ENCODE peak calls at places on chromosomes 16 and 17, in ten cellular contexts. One of them, this sample, is unnamed.
A peak's percentile ranks its signal among the peaks of the same experiment; 100 is the strongest.

GRCh38 chr17:40699880-40700279 is 3.7 kb downstream of the KRT24 start:
- DNase-seq in transverse colon: no peak
- DNase-seq in IMR-90: no peak
- DNase-seq in body of pancreas: no peak
- DNase-seq in endothelial cell of umbilical vein: no peak
- DNase-seq in suprapubic skin: no peak
- DNase-seq in tibial nerve: no peak
- DNase-seq in A549: no peak
- DNase-seq in GM12878: no peak
- DNase-seq in heart left ventricle: no peak
- DNase-seq in this sample: no peak

GRCh38 chr16:89696598-89697128 is 4.8 kb downstream of the SPATA2L start:
- DNase-seq in transverse colon: peak; percentile 59
- DNase-seq in IMR-90: no peak
- DNase-seq in body of pancreas: no peak
- DNase-seq in endothelial cell of umbilical vein: no peak
- DNase-seq in suprapubic skin: no peak
- DNase-seq in tibial nerve: no peak
- DNase-seq in A549: no peak
- DNase-seq in GM12878: no peak
- DNase-seq in heart left ventricle: no peak
- DNase-seq in this sample: no peak

GRCh38 chr17:32590974-32591373 is 104.2 kb downstream of the CDK5R1 start:
- DNase-seq in transverse colon: no peak
- DNase-seq in IMR-90: no peak
- DNase-seq in body of pancreas: no peak
- DNase-seq in endothelial cell of umbilical vein: no peak
- DNase-seq in suprapubic skin: no peak
- DNase-seq in tibial nerve: no peak
- DNase-seq in A549: no peak
- DNase-seq in GM12878: no peak
- DNase-seq in heart left ventricle: no peak
- DNase-seq in this sample: no peak

GRCh38 chr17:1227917-1228751 is 42.1 kb upstream of the BHLHA9 start:
- DNase-seq in transverse colon: peak; percentile 50
- DNase-seq in IMR-90: no peak
- DNase-seq in body of pancreas: no peak
- DNase-seq in endothelial cell of umbilical vein: no peak
- DNase-seq in suprapubic skin: no peak
- DNase-seq in tibial nerve: no peak
- DNase-seq in A549: no peak
- DNase-seq in GM12878: peak; percentile 32
- DNase-seq in heart left ventricle: peak; percentile 71
- DNase-seq in this sample: no peak

GRCh38 chr17:65177901-65178300 is 40.7 kb downstream of the RGS9 start:
- DNase-seq in transverse colon: no peak
- DNase-seq in IMR-90: peak; percentile 83
- DNase-seq in body of pancreas: no peak
- DNase-seq in endothelial cell of umbilical vein: peak; percentile 59
- DNase-seq in suprapubic skin: no peak
- DNase-seq in tibial nerve: no peak
- DNase-seq in A549: no peak
- DNase-seq in GM12878: no peak
- DNase-seq in heart left ventricle: no peak
- DNase-seq in this sample: no peak

GRCh38 chr17:14768923-14769322 is 468.0 kb downstream of the HS3ST3B1 start:
- DNase-seq in transverse colon: no peak
- DNase-seq in IMR-90: no peak
- DNase-seq in body of pancreas: no peak
- DNase-seq in endothelial cell of umbilical vein: no peak
- DNase-seq in suprapubic skin: no peak
- DNase-seq in tibial nerve: no peak
- DNase-seq in A549: peak; percentile 19
- DNase-seq in GM12878: no peak
- DNase-seq in heart left ventricle: no peak
- DNase-seq in this sample: no peak

GRCh38 chr17:64156670-64157069 is 26.7 kb upstream of the ERN1 start:
- DNase-seq in transverse colon: no peak
- DNase-seq in IMR-90: no peak
- DNase-seq in body of pancreas: peak; percentile 15
- DNase-seq in endothelial cell of umbilical vein: no peak
- DNase-seq in suprapubic skin: no peak
- DNase-seq in tibial nerve: no peak
- DNase-seq in A549: no peak
- DNase-seq in GM12878: no peak
- DNase-seq in heart left ventricle: no peak
- DNase-seq in this sample: peak; percentile 71

GRCh38 chr17:83062818-83063671 is 16.4 kb upstream of the METRNL start:
- DNase-seq in transverse colon: peak; percentile 7
- DNase-seq in IMR-90: no peak
- DNase-seq in body of pancreas: peak; percentile 4
- DNase-seq in endothelial cell of umbilical vein: no peak
- DNase-seq in suprapubic skin: peak; percentile 48
- DNase-seq in tibial nerve: peak; percentile 9
- DNase-seq in A549: no peak
- DNase-seq in GM12878: no peak
- DNase-seq in heart left ventricle: peak; percentile 46
- DNase-seq in this sample: peak; percentile 5

DNA sequence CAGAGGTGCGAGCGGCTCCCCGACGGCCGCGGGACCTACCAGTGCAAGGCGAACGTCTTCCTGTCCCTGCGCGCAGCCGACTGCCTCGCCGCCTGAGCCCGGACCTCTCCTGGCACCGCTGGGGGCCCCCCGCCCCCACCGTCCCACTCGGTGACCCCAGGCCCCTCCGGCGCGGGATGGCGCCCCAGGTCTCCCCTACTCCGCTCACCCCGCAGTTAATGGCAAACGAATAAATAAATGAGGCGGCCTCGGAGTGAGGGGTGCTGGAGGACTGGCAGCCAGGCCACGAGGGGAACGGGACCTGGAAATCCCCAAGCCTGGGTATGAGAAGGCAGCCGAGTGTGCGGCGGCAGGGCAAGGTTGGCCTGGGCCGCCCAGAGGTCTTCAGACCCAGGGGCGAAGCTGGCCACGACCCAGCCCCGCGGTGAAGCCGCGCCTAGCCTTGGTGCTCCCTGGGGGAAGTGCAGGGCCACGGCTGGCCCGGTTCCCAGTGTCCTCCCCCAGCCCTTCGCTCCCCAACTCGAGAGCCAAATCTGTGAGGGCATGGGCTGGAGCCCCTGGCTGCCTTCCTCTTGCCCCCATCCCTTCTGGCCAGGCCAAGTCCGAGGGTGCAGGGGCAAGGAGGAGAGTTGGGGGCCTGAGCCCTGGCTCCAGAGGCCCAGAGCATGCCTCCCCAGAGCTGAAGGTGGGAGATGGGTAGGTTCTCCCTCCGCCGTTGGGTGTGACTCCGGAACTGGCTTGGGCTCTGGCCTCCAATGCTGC is 796 bp downstream of the NPB start:
- DNase-seq in transverse colon: no peak
- DNase-seq in IMR-90: no peak
- DNase-seq in body of pancreas: no peak
- DNase-seq in endothelial cell of umbilical vein: no peak
- DNase-seq in suprapubic skin: no peak
- DNase-seq in tibial nerve: no peak
- DNase-seq in A549: no peak
- DNase-seq in GM12878: no peak
- DNase-seq in heart left ventricle: peak; percentile 40
- DNase-seq in this sample: no peak
- H3K4me3 ChIP-seq in transverse colon: peak overlapping the region; percentile 16
- H3K4me3 ChIP-seq in IMR-90: no peak overlapping the region
- H3K4me3 ChIP-seq in body of pancreas: no peak overlapping the region
- H3K4me3 ChIP-seq in endothelial cell of umbilical vein: no peak overlapping the region
- H3K4me3 ChIP-seq in suprapubic skin: peak overlapping the region; percentile 54
- H3K4me3 ChIP-seq in tibial nerve: no peak overlapping the region
- H3K4me3 ChIP-seq in A549: no peak overlapping the region
- H3K4me3 ChIP-seq in GM12878: no peak overlapping the region
- H3K4me3 ChIP-seq in heart left ventricle: peak overlapping the region; percentile 42
- H3K4me3 ChIP-seq in this sample: no peak overlapping the region

DNA sequence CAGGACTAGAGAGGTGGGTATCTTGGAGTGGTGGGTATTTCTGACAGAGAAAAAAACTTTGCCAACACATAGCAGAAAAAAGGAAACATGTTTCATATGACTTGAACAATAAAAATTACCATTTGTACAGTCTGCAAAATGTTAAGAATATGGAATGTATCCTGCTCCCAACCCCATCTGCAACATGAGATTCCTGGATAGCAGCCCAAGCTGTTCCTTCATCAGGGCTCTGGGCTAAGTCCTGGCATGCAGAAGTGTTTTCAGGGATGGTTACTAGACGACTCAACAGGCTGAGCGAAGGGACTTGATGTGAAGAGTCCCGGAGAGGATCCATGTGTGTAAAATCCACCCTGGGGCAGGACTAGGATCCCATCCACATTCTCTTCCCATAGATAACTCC is 121.0 kb upstream of the IRX3 start:
- DNase-seq in transverse colon: no peak
- DNase-seq in IMR-90: peak; percentile 1
- DNase-seq in body of pancreas: no peak
- DNase-seq in endothelial cell of umbilical vein: no peak
- DNase-seq in suprapubic skin: no peak
- DNase-seq in tibial nerve: no peak
- DNase-seq in A549: no peak
- DNase-seq in GM12878: no peak
- DNase-seq in heart left ventricle: no peak
- DNase-seq in this sample: no peak
- TF ChIP-seq POLR2A in transverse colon: no peak
- TF ChIP-seq POLR2A in IMR-90: no peak
- TF ChIP-seq POLR2A in body of pancreas: no peak
- TF ChIP-seq POLR2A in endothelial cell of umbilical vein: no peak
- TF ChIP-seq POLR2A in suprapubic skin: no peak
- TF ChIP-seq POLR2A in tibial nerve: no peak
- TF ChIP-seq POLR2A in A549: no peak
- TF ChIP-seq POLR2A in GM12878: no peak
- TF ChIP-seq POLR2A in heart left ventricle: no peak
- TF ChIP-seq POLR2A in this sample: no peak

GRCh38 chr17:66485272-66485947 is 183.0 kb downstream of the PRKCA start:
- DNase-seq in transverse colon: no peak
- DNase-seq in IMR-90: no peak
- DNase-seq in body of pancreas: no peak
- DNase-seq in endothelial cell of umbilical vein: no peak
- DNase-seq in suprapubic skin: no peak
- DNase-seq in tibial nerve: no peak
- DNase-seq in A549: no peak
- DNase-seq in GM12878: no peak
- DNase-seq in heart left ventricle: no peak
- DNase-seq in this sample: no peak
- H3K4me3 ChIP-seq in transverse colon: no peak overlapping the region
- H3K4me3 ChIP-seq in IMR-90: no peak overlapping the region
- H3K4me3 ChIP-seq in body of pancreas: no peak overlapping the region
- H3K4me3 ChIP-seq in endothelial cell of umbilical vein: no peak overlapping the region
- H3K4me3 ChIP-seq in suprapubic skin: no peak overlapping the region
- H3K4me3 ChIP-seq in tibial nerve: no peak overlapping the region
- H3K4me3 ChIP-seq in A549: no peak overlapping the region
- H3K4me3 ChIP-seq in GM12878: no peak overlapping the region
- H3K4me3 ChIP-seq in heart left ventricle: no peak overlapping the region
- H3K4me3 ChIP-seq in this sample: no peak overlapping the region

GRCh38 chr16:30775381-30776099 is 11.5 kb downstream of the ZNF629 start:
- DNase-seq in transverse colon: peak; percentile 83
- DNase-seq in IMR-90: peak; percentile 76
- DNase-seq in body of pancreas: peak; percentile 78
- DNase-seq in endothelial cell of umbilical vein: peak; percentile 77
- DNase-seq in suprapubic skin: peak; percentile 93
- DNase-seq in tibial nerve: peak; percentile 56
- DNase-seq in A549: peak; percentile 88
- DNase-seq in GM12878: no peak
- DNase-seq in heart left ventricle: peak; percentile 87
- DNase-seq in this sample: peak; percentile 76
- TF ChIP-seq POLR2A in transverse colon: peak; percentile 74
- TF ChIP-seq POLR2A in IMR-90: no peak
- TF ChIP-seq POLR2A in body of pancreas: peak; percentile 63
- TF ChIP-seq POLR2A in endothelial cell of umbilical vein: peak; percentile 88
- TF ChIP-seq POLR2A in suprapubic skin: no peak
- TF ChIP-seq POLR2A in tibial nerve: peak; percentile 48
- TF ChIP-seq POLR2A in A549: peak; percentile 71
- TF ChIP-seq POLR2A in GM12878: peak; percentile 86
- TF ChIP-seq POLR2A in heart left ventricle: no peak
- TF ChIP-seq POLR2A in this sample: peak; percentile 49

DNA sequence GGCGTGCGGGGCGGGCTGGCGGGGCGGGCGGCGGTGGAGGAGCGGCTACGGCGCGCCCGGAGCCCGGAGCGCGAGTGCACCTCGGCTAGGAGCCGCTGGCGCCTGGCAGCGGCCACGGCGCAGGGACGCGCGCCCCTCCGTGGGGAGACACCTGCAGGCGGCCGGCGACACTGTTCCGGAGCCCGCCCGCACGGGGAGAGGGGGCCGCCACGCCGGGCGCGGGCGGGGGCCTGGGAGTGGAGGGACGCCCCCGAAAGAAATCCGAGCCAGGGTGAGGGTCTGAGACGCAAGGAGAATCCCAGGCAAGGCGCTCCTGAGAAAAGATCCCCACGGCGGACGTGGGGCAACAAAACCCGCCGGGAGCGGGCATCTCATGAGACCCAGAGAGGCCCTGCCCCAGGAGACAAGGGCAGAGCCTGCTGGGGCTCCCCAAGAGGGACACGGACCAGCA is at the start of gene GSG1L:
- DNase-seq in transverse colon: no peak
- DNase-seq in IMR-90: no peak
- DNase-seq in body of pancreas: no peak
- DNase-seq in endothelial cell of umbilical vein: no peak
- DNase-seq in suprapubic skin: no peak
- DNase-seq in tibial nerve: no peak
- DNase-seq in A549: no peak
- DNase-seq in GM12878: no peak
- DNase-seq in heart left ventricle: no peak
- DNase-seq in this sample: no peak
- H3K4me3 ChIP-seq in transverse colon: no peak within 1 kb of the TSS
- H3K4me3 ChIP-seq in IMR-90: no peak within 1 kb of the TSS
- H3K4me3 ChIP-seq in body of pancreas: no peak within 1 kb of the TSS
- H3K4me3 ChIP-seq in endothelial cell of umbilical vein: peak within 1 kb of the TSS; percentile 18
- H3K4me3 ChIP-seq in suprapubic skin: peak within 1 kb of the TSS; percentile 49
- H3K4me3 ChIP-seq in tibial nerve: no peak within 1 kb of the TSS
- H3K4me3 ChIP-seq in A549: peak within 1 kb of the TSS; percentile 47
- H3K4me3 ChIP-seq in GM12878: no peak within 1 kb of the TSS
- H3K4me3 ChIP-seq in heart left ventricle: peak within 1 kb of the TSS; percentile 27
- H3K4me3 ChIP-seq in this sample: peak within 1 kb of the TSS; percentile 17

DNA sequence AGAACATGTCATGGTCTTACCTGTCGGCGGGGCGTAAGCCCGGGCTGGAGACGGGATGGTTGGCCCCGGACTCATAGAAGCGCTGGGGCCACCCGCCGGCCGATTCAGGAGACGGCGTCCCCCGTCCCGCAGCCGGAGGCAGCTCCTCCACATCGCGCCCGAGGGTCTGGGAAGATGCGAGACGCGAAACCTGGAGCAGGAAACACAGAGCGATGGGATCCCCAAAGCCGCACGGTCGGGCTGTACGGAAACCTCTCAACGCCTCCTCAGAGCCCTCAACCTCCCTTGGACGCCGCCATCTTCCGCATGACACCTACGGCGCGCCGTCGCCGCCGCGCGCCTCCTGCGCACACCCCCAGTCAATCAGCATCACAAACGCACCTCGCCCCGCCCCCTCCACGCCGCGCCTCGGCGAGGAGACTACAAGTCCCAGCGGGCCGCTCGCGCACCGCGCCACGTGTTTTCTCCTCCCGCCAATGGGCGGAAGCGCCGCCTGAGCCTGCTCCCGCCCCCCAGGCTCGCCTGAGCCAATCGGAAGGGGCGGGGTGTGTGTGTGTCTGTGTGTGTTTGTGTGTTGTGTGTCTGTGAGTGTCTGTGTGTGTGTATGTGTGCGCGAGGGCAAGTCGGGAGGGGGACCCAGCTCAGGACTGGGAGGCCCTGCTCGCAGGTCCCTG is at the start of the genes ATPAF2 and GID4:
- DNase-seq in transverse colon: peak; percentile 100
- DNase-seq in IMR-90: peak; percentile 98
- DNase-seq in body of pancreas: peak; percentile 99
- DNase-seq in endothelial cell of umbilical vein: peak; percentile 99
- DNase-seq in suprapubic skin: peak; percentile 99
- DNase-seq in tibial nerve: peak; percentile 99
- DNase-seq in A549: peak; percentile 100
- DNase-seq in GM12878: peak; percentile 95
- DNase-seq in heart left ventricle: peak; percentile 100
- DNase-seq in this sample: peak; percentile 99
- TF ChIP-seq POLR2A in transverse colon: peak; percentile 54
- TF ChIP-seq POLR2A in IMR-90: peak; percentile 49
- TF ChIP-seq POLR2A in body of pancreas: peak; percentile 64
- TF ChIP-seq POLR2A in endothelial cell of umbilical vein: peak; percentile 60
- TF ChIP-seq POLR2A in suprapubic skin: no peak
- TF ChIP-seq POLR2A in tibial nerve: peak; percentile 35
- TF ChIP-seq POLR2A in A549: peak; percentile 58
- TF ChIP-seq POLR2A in GM12878: peak; percentile 79
- TF ChIP-seq POLR2A in heart left ventricle: no peak
- TF ChIP-seq POLR2A in this sample: peak; percentile 73

This sample was measured in gastrocnemius medialis.